ENCODE peak calls at places on chromosome 21, in four cellular contexts. J, O, D and E are unnamed samples.

GRCh38 chr21:34372321-34372720 is 3.0 kb upstream of the SMIM11 start:
- DNase-seq in J (no peak), O (no peak), D (no peak), E (no peak)

GRCh38 chr21:44853601-44854390 is 19.7 kb downstream of the PTTG1IP start:
- DNase-seq in J (no peak), O (no peak), D (no peak), E (no peak)

GRCh38 chr21:28908351-28908750 is 84.3 kb downstream of the LTN1 start:
- DNase-seq in J (no peak), O (no peak), D (no peak), E (no peak)

GRCh38 chr21:23930565-23930964 is 1676.7 kb downstream of the MRPL39 start:
- DNase-seq in J (no peak), O (no peak), D (no peak), E (no peak)

GRCh38 chr21:35730325-35730724 is 330.0 kb downstream of the SETD4 start:
- DNase-seq in J (no peak), O (no peak), D (no peak), E (no peak)

GRCh38 chr21:45138199-45139002 is 64.0 kb downstream of the ADARB1 start:
- DNase-seq in J (no peak), O (peak), D (peak), E (peak)

GRCh38 chr21:39788383-39788782 is 43.4 kb downstream of the IGSF5 start:
- DNase-seq in J (peak), O (peak), D (peak), E (no peak)

GRCh38 chr21:29091032-29091431 is 17.6 kb upstream of the CCT8 start:
- DNase-seq in J (no peak), O (peak), D (no peak), E (no peak)

GRCh38 chr21:38167345-38167744 is 89.4 kb upstream of the KCNJ15 start:
- DNase-seq in J (no peak), O (no peak), D (no peak), E (no peak)

GRCh38 chr21:39668369-39668768 is 55.6 kb downstream of the B3GALT5 start:
- DNase-seq in J (no peak), O (no peak), D (no peak), E (no peak)

GRCh38 chr21:45150630-45151265 is 76.4 kb downstream of the ADARB1 start:
- DNase-seq in J (peak), O (no peak), D (no peak), E (no peak)

DNA sequence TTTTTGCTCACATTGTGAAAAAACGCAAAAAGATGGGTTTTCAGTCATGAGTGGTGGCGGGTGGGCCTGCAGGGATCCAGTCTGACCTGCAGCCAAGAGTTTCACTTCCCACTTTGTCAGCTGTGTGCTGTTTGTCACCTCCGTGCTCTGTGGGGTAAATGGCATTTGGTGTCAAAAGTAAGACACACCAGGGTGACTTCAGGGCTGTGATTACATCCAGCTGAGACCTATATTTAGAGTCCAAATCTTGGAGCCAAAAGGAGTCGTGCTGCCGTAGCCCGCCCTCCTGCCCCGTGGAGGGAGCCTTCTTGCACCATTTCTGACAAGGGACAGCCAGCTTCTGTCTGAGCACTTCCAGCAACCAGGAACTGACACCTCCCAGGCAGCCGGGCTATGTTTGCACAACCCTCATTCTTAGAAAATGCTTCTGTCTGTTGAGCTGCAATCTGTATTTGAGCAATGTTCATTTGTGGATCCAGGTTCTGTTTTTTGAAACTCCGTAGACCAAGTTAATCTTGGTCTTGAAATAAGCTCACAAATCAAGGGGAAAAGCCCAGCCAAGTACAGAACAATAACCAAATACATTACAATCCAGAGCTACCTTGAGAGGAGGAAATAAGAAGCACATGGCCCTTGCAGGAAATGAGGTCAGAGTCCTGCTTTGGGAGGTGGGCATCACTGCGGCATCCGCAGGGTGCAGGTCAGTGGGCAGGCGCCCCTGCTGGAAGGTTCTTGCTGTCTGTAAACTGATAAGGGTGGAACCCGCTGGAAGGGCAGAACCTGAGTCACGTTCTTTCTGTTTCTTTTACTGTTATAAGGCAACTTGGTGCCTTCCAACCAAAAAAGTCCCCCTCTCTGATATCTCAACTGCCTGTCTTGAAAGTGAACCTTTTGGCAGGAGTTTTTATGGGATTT is 14.4 kb downstream of the ABCG1 start:
- DNase-seq in J (peak), O (peak), D (peak), E (peak)
- TF ChIP-seq CTCF in J (peak), O (peak), D (peak), E (peak)

DNA sequence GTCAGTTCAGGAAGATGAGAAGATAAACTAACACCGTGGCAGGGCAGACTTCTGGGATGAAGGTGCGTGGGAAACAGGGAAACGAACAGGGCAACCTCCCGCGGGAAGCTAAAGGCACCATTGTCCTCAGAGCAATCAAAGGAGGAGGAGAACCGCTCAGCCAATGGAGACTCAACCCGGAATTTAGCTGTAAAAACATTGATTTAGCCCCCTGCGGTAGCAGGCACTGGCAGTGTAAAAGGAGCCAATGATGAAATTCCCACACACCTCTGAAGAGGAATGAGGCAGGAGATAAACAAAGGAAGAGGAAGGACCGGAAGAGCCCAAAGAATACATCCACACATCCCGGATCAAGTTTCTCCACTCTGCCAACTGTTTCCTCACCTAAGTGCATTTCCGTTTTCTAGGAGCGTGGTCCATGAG is 19.5 kb downstream of the HLCS start:
- DNase-seq in J (no peak), O (no peak), D (no peak), E (no peak)
- H3K4me3 ChIP-seq in J (no peak), O (no peak), D (no peak), E (no peak)

DNA sequence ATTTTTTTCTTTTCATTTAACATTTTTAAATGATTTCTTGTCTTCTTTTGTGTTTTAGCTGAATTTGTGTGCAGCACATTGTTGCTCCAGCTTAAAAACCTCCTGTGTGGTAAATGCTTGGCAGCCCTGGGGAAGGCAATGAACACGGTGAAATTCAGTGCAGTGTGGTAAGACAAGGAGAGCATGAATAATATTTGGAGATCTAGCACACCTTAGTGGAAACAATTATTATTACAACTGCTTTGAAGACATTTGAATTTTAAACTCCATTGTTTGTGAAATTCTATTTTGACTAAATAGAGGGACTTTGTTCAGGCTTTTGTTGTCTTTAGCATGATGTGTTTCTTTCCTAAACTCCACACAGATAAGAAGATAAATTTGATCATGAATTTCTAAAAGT is 242.6 kb upstream of the CXADR start:
- DNase-seq in J (peak), O (peak), D (peak), E (no peak)
- TF ChIP-seq CTCF in J (peak), O (peak), D (peak), E (no peak)

GRCh38 chr21:21034046-21034445 is 35.8 kb downstream of the NCAM2 start:
- DNase-seq in J (no peak), O (no peak), D (no peak), E (no peak)
- H3K4me3 ChIP-seq in J (no peak), O (no peak), D (no peak), E (no peak)

DNA sequence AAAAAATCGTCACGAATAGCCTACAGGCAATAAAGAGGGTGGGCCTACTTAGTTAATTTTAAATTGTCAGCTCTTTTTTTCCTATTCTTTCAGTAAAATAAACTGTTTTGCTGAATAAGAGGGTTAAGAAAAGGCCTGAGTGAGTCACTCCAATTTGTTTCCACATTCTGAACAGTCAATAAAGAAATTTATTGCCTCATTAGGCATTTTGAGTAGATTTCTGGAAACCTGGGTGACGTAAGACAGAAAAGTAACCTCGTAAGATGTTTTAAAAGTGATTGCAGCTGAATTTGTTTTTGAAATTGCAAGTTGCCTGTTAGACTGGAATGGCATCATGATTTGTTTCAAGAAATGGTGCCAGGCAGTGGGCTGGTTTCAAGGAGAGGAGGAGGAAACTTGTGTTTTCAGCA is 439.3 kb downstream of the USP25 start:
- DNase-seq in J (no peak), O (no peak), D (no peak), E (no peak)
- TF ChIP-seq CTCF in J (no peak), O (no peak), D (no peak), E (no peak)

DNA sequence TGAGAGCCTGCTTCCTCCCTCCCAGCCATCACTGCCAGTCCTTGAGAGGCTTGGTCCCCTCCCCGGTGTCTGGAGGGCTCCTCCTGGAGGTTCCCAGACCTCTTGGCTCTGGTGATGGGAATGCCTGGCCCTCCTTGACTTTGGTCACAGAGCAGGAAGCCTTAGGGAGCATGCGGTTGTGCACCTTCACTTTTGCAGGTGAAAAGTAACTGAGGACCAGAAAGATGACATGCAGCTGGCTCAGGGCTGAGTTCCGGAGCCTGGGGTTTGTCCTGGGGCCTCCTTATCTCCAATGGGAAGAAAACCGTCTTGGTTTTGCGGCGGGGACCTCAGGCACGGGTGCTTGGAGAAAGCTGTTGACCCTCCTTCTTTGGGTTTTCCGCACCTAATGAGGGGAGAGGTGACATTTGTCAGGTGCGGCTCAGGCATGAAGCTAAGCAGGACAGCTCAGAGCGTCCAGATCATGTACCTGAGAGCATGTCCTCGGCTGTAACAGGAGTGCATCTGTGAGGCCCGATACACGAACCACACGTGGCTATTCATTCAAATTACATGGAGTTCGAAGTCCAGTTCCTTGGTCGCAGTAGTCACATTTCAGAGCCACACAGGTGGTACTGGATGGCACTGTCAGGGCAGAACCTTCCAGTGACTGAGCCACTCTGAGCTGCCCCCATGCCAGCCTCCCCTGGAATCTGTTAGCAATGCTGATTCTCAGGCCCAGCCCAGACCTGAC is 608 bp upstream of the MX2 start:
- DNase-seq in J (peak), O (no peak), D (no peak), E (no peak)
- H3K4me3 ChIP-seq in J (peak), O (no peak), D (peak), E (peak)

DNA sequence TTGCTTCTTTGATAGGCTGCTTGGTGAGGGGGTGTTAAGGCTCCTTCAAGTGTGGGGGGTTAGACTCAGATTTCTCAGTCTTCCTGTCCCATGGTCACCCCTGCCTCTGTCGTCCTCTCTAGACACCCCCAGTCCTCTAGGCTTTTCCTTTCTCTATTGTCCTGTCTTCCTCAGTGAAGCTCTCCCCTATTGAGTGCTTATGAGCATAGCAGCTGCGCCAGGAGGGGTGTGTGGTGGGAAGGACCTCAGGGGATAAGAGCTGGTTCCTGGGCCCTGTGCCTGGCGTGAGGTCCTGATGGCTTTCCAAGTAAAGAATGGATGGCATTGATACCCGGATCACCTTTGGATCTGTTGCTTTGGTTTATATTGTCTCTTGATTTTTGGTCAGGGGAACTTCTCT is 69.1 kb downstream of the DIP2A start:
- DNase-seq in J (no peak), O (no peak), D (no peak), E (no peak)
- TF ChIP-seq CTCF in J (no peak), O (no peak), D (no peak), E (no peak)